ENCODE peak calls at places on chromosome 11, in ten cellular contexts. J is psoas muscle, A is A549, D is hepatocyte, S is H9, V is fibroblast of lung, U is WERI-Rb-1, X is HCT116, G is left ventricle myocardium inferior, T is PC-9. F is an unnamed sample. For H3K9me3, the result is how much of the 10 kb centered on the place peaks cover.

GRCh38 chr11:37134637-37135036 is 536.6 kb upstream of the RAG2 start:
- DNase-seq in J (no peak), S (no peak), U (no peak), D (no peak), G (no peak), X (no peak), T (no peak), A (no peak), V (no peak), F (no peak)

GRCh38 chr11:64268028-64268686 is 16.3 kb downstream of the BAD start:
- DNase-seq in S (no peak), X (no peak), U (no peak), V (no peak), D (no peak), A (no peak), T (no peak), J (peak), G (no peak), F (no peak)

GRCh38 chr11:58829736-58830135 is 14.8 kb downstream of the GLYATL2 start:
- DNase-seq in G (no peak), X (no peak), J (no peak), A (no peak), V (peak), S (no peak), D (no peak), U (no peak), T (no peak), F (no peak)

GRCh38 chr11:2580061-2580421 is 119.8 kb downstream of the KCNQ1OT1 start:
- DNase-seq in D (no peak), T (no peak), G (peak), X (no peak), A (no peak), S (peak), J (no peak), U (peak), V (no peak), F (peak)

GRCh38 chr11:15327786-15328231 is 213.1 kb downstream of the INSC start:
- DNase-seq in S (peak), A (peak), U (peak), D (peak), G (peak), J (peak), V (peak), T (peak), X (peak), F (peak)

GRCh38 chr11:82732734-82733443 is 775 bp downstream of the FAM181B start:
- DNase-seq in J (peak), U (peak), T (no peak), G (no peak), X (no peak), D (peak), A (no peak), S (peak), V (no peak), F (peak)

GRCh38 chr11:87573708-87574107 is 536.0 kb downstream of the TMEM135 start:
- DNase-seq in U (no peak), S (no peak), D (no peak), G (no peak), A (no peak), V (no peak), J (no peak), X (no peak), T (no peak), F (no peak)

GRCh38 chr11:47348131-47348802 is 4.2 kb downstream of the MYBPC3 start:
- DNase-seq in V (no peak), U (no peak), J (no peak), T (no peak), A (no peak), S (no peak), D (no peak), G (no peak), X (no peak), F (no peak)

GRCh38 chr11:64591257-64592233 is 525 bp downstream of the SLC22A12 start:
- DNase-seq in T (no peak), V (no peak), A (no peak), D (no peak), X (no peak), S (no peak), J (peak), G (no peak), U (no peak), F (no peak)

GRCh38 chr11:19890308-19890707 is 177.7 kb downstream of the NAV2 start:
- DNase-seq in T (peak), A (no peak), G (no peak), X (no peak), V (peak), U (no peak), S (no peak), J (no peak), D (peak), F (no peak)

GRCh38 chr11:35166369-35167360 is 27.7 kb downstream of the CD44 start:
- DNase-seq in T (peak), U (no peak), A (peak), V (peak), G (no peak), J (no peak), X (peak), S (no peak), D (no peak), F (no peak)

GRCh38 chr11:126332221-126332711 is 23.2 kb upstream of the ST3GAL4 start:
- DNase-seq in T (no peak), D (no peak), G (peak), V (peak), U (no peak), J (peak), X (no peak), A (no peak), S (no peak), F (peak)

GRCh38 chr11:30984442-30984816 is 385.1 kb downstream of the DCDC1 start:
- DNase-seq in T (no peak), A (peak), S (no peak), X (no peak), J (no peak), V (peak), G (no peak), U (no peak), D (peak), F (no peak)

GRCh38 chr11:82944198-82944597 is 42.7 kb downstream of the DDIAS start:
- DNase-seq in T (no peak), V (no peak), U (no peak), A (no peak), X (no peak), J (no peak), S (no peak), D (no peak), G (no peak), F (no peak)

GRCh38 chr11:6926208-6927029 is at the start of gene ZNF215:
- DNase-seq in V (peak), A (peak), J (peak), S (peak), T (peak), G (peak), D (peak), X (peak), U (peak), F (peak)

GRCh38 chr11:125263268-125263790 is 98.8 kb downstream of the PKNOX2 start:
- DNase-seq in A (no peak), V (peak), G (peak), X (no peak), D (peak), T (no peak), J (peak), S (peak), U (no peak), F (no peak)

GRCh38 chr11:112734207-112734606 is 227.0 kb upstream of the NCAM1 start:
- DNase-seq in V (peak), T (peak), D (peak), U (no peak), S (peak), G (no peak), A (no peak), X (no peak), J (no peak), F (no peak)

GRCh38 chr11:6387811-6388599 is 2.3 kb upstream of the SMPD1 start:
- DNase-seq in G (no peak), A (no peak), T (no peak), J (no peak), U (no peak), D (no peak), S (no peak), X (no peak), V (peak), F (no peak)

GRCh38 chr11:504053-504993 is 2.7 kb downstream of the RNH1 start:
- DNase-seq in U (no peak), X (no peak), T (no peak), V (peak), D (peak), A (no peak), S (no peak), G (peak), J (no peak), F (no peak)

GRCh38 chr11:128551641-128552335 is 35.6 kb downstream of the ETS1 start:
- DNase-seq in D (no peak), J (no peak), S (no peak), U (no peak), X (no peak), T (no peak), A (no peak), V (no peak), G (no peak), F (no peak)

GRCh38 chr11:110366234-110366633 is 63.5 kb upstream of the FDX1 start:
- DNase-seq in V (peak), G (peak), S (no peak), D (peak), T (peak), U (no peak), A (no peak), X (no peak), J (peak), F (peak)

GRCh38 chr11:67114275-67114896 is 4.7 kb upstream of the KDM2A start:
- DNase-seq in U (no peak), G (no peak), T (no peak), S (no peak), A (no peak), X (no peak), J (no peak), D (no peak), V (no peak), F (no peak)

GRCh38 chr11:86183694-86184093 is 60.9 kb upstream of the EED start:
- DNase-seq in A (no peak), V (peak), G (no peak), S (no peak), D (peak), J (no peak), X (no peak), T (no peak), U (peak), F (no peak)

GRCh38 chr11:61897387-61898246 is 6.3 kb upstream of the FADS3 start:
- DNase-seq in S (peak), A (peak), T (peak), J (peak), U (peak), V (peak), G (peak), D (peak), X (no peak), F (peak)

GRCh38 chr11:92528051-92528450 is 303.4 kb downstream of the FAT3 start:
- DNase-seq in X (no peak), V (peak), J (no peak), A (no peak), T (no peak), G (no peak), D (no peak), S (no peak), U (no peak), F (no peak)

GRCh38 chr11:86374121-86374520 is 566 bp upstream of the CCDC81 start:
- DNase-seq in J (no peak), A (no peak), U (no peak), G (no peak), X (no peak), T (no peak), D (no peak), S (no peak), V (no peak), F (no peak)

GRCh38 chr11:133197425-133197824 is 334.9 kb downstream of the OPCML start:
- DNase-seq in J (no peak), A (no peak), T (no peak), U (no peak), X (no peak), V (peak), G (no peak), D (no peak), S (no peak), F (no peak)

GRCh38 chr11:2311456-2312201 is 9.8 kb downstream of the TSPAN32 start:
- DNase-seq in X (no peak), A (no peak), S (no peak), T (no peak), J (peak), G (no peak), D (no peak), V (no peak), U (no peak), F (no peak)

DNA sequence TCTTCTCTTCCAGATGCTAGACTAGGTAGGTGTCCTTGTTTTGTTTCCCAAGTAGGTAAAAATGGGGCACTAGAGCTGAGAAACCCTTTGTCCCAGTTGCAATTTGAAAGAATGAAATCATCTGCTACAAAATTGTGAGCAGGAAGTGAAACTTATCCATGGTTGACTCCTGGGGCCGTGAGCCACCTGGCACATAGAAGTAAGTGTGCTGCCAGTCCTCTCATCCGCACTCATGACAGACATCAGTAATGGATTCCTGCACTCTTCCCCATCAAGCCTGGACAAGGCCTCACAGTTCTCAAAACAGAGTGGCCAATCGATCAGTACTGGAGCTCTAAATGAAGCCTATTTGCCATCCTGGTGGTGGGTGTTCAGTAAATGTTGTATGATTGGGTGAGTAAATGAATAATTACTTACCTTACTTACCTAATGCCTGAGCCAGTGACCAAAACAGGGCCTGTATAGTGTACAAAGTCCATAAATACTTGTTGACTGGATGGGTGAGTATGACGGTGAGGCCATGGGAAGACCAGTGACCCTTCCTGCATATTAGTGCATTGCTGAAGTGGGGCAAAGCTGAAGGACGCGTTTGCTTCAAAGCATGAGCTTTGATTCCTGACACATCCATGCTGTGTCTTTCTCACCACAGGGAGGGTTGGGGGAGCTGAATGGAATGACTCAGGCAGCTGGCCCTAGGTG is 68.9 kb upstream of the HEPHL1 start:
- DNase-seq in S (no peak), D (peak), V (peak), X (no peak), A (no peak), G (no peak), J (no peak), U (no peak), T (no peak), F (no peak)
- TF ChIP-seq CTCF in S (no peak), D (no peak), V (no peak), X (no peak), A (no peak), G (no peak), J (no peak), U (no peak), T (no peak), F (no peak)

GRCh38 chr11:68704887-68705286 is 20.5 kb downstream of the GAL start:
- DNase-seq in X (no peak), A (no peak), U (no peak), J (no peak), S (peak), D (no peak), T (no peak), G (no peak), V (peak), F (no peak)

GRCh38 chr11:68709064-68709463 is 24.7 kb downstream of the GAL start:
- DNase-seq in V (no peak), D (no peak), T (no peak), J (no peak), U (no peak), A (no peak), G (no peak), S (no peak), X (no peak), F (no peak)

GRCh38 chr11:68710445-68710844 is 26.1 kb downstream of the GAL start:
- DNase-seq in S (no peak), X (no peak), D (no peak), A (no peak), G (no peak), J (no peak), V (no peak), T (no peak), U (no peak), F (no peak)

GRCh38 chr11:68707527-68707926 is 23.2 kb downstream of the GAL start:
- DNase-seq in D (no peak), V (no peak), X (no peak), A (no peak), T (no peak), J (no peak), S (no peak), U (no peak), G (no peak), F (no peak)

DNA sequence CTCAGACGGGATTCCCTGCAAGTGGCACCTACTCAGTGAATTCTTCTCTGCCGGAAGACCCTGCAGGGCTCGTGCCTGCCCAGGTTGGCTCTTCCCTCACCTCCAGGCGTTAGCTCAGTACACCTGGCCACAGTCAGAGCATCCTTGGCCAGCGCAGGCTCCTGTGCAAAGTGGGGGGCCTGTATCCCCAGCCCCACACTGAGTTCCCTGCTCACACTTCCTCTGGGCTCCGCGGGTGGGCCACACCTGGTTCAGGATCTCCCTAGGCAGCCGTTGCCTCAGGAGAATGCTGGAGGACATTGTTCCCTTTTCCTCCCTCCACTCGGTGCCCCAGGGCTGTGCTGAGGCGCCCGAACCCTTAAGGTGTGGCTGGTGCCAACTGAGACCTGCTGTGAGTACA is 21.9 kb downstream of the GAL start:
- DNase-seq in U (no peak), G (no peak), J (no peak), X (no peak), A (no peak), V (no peak), T (no peak), S (no peak), D (no peak), F (no peak)
- H3K9me3 ChIP-seq in U (under half), G (under half), J (under half), X (under half), A (under half), V (under half), T (under half), S (under half), D (under half), F (under half)

GRCh38 chr11:17887779-17888178 is 125.1 kb downstream of the SERGEF start:
- DNase-seq in A (no peak), T (no peak), V (peak), S (peak), U (peak), D (no peak), J (no peak), X (no peak), G (no peak), F (no peak)

GRCh38 chr11:17894929-17895658 is 117.8 kb downstream of the SERGEF start:
- DNase-seq in D (no peak), U (no peak), A (no peak), G (peak), S (no peak), V (no peak), T (no peak), J (no peak), X (no peak), F (peak)

GRCh38 chr11:17892409-17892808 is 120.4 kb downstream of the SERGEF start:
- DNase-seq in V (no peak), S (no peak), U (no peak), X (no peak), J (no peak), A (no peak), D (no peak), G (no peak), T (no peak), F (no peak)

GRCh38 chr11:17890333-17890732 is 122.5 kb downstream of the SERGEF start:
- DNase-seq in G (no peak), S (no peak), J (no peak), D (no peak), X (no peak), A (no peak), T (no peak), U (no peak), V (no peak), F (no peak)
- TF ChIP-seq CTCF in G (no peak), S (peak), J (no peak), D (no peak), X (peak), A (no peak), T (no peak), U (peak), V (peak), F (no peak)

DNA sequence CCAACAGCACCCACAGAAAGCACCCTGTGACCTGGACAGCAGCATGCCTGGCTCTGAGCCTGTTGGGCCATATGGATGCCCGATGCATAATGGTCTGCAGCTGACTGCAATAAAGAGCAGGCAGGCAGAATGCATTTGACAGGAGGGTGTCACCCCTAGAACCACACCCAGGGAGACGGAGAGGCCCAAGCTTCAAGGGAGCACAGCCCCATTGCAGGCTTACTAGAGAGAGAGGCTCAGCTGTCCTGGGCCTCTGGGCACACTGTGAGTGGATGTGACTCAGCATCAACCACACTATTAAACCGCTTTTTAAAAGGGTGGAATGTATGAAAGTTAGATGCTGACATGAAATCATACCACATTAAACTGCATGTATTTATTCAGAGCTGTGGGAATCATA is 365.3 kb downstream of the CTTN start:
- DNase-seq in U (no peak), T (no peak), A (no peak), D (no peak), S (no peak), X (no peak), J (no peak), G (no peak), V (peak), F (no peak)
- H3K9me3 ChIP-seq in U (under half), T (under half), A (under half), D (under half), S (under half), X (under half), J (under half), G (under half), V (under half), F (under half)

GRCh38 chr11:116916052-116916451 is 78.6 kb upstream of the APOA1 start:
- DNase-seq in A (no peak), J (no peak), T (no peak), U (no peak), D (no peak), V (no peak), X (no peak), G (no peak), S (no peak), F (no peak)
- TF ChIP-seq CTCF in A (no peak), J (no peak), T (no peak), U (no peak), D (no peak), V (no peak), X (no peak), G (no peak), S (no peak), F (no peak)

F was measured in BE2C.